ENCODE peak calls at places on chromosomes 13 and 19, in eight cellular contexts. N is DND-41, I is PC-3, U is fibroblast of lung, D is neural progenitor cell, H is GM23248, O is HCT116, Y is PC-9. G is an unnamed sample.

GRCh38 chr13:38202730-38203129 is 146.9 kb upstream of the UFM1 start:
- DNase-seq in H (peak), U (no peak), N (no peak), D (no peak), O (no peak), I (peak), Y (no peak), G (peak)

GRCh38 chr13:113802090-113802531 is 43.1 kb downstream of the TMEM255B start:
- DNase-seq in H (peak), D (peak), O (no peak), N (no peak), U (peak), Y (no peak), I (no peak), G (peak)

GRCh38 chr13:24127116-24127631 is 33.3 kb upstream of the SPATA13 start:
- DNase-seq in I (peak), Y (peak), U (no peak), H (peak), D (no peak), N (peak), O (no peak), G (no peak)

GRCh38 chr19:7010722-7011593 is 10.3 kb downstream of the MBD3L2B start:
- DNase-seq in N (no peak), H (no peak), D (no peak), I (no peak), U (no peak), Y (no peak), O (no peak), G (no peak)

GRCh38 chr19:29326849-29327840 is 114.2 kb upstream of the UQCRFS1 start:
- DNase-seq in D (no peak), N (no peak), H (no peak), Y (no peak), I (no peak), O (no peak), U (no peak), G (no peak)

GRCh38 chr19:51664997-51665396 is 18.4 kb upstream of the SIGLEC14 start:
- DNase-seq in D (no peak), H (peak), I (peak), O (no peak), N (no peak), U (peak), Y (no peak), G (peak)

GRCh38 chr13:99045396-99045795 is 67.5 kb upstream of the DOCK9 start:
- DNase-seq in Y (peak), H (no peak), O (no peak), D (no peak), N (no peak), I (no peak), U (peak), G (no peak)

GRCh38 chr19:55146648-55147218 is 2.3 kb downstream of the TNNT1 start:
- DNase-seq in N (no peak), U (no peak), H (peak), O (peak), I (peak), D (peak), Y (peak), G (no peak)

GRCh38 chr19:15466851-15467733 is 2.7 kb upstream of the RASAL3 start:
- DNase-seq in O (no peak), I (peak), N (peak), H (peak), Y (peak), U (no peak), D (no peak), G (no peak)

GRCh38 chr13:20358022-20358421 is 125.9 kb upstream of the GJB6 start:
- DNase-seq in I (no peak), Y (no peak), N (no peak), O (no peak), H (no peak), U (no peak), D (no peak), G (no peak)

GRCh38 chr13:110782185-110782584 is 68.7 kb downstream of the ING1 start:
- DNase-seq in H (no peak), O (no peak), Y (no peak), I (no peak), D (no peak), N (no peak), U (no peak), G (no peak)

GRCh38 chr13:81686877-81687276 is 1346.0 kb upstream of the SPRY2 start:
- DNase-seq in D (no peak), N (no peak), Y (no peak), H (no peak), O (no peak), U (peak), I (no peak), G (no peak)

GRCh38 chr19:5974721-5975387 is 3.1 kb downstream of the RANBP3 start:
- DNase-seq in Y (no peak), U (no peak), O (no peak), H (peak), I (peak), D (no peak), N (no peak), G (no peak)

GRCh38 chr13:47334173-47334572 is 437.3 kb upstream of the HTR2A start:
- DNase-seq in H (peak), Y (no peak), U (peak), O (no peak), D (no peak), I (peak), N (no peak), G (no peak)

GRCh38 chr19:15443838-15444237 is 5.9 kb downstream of the WIZ start:
- DNase-seq in N (no peak), U (no peak), H (no peak), I (no peak), Y (no peak), D (no peak), O (no peak), G (no peak)

GRCh38 chr19:33620611-33621010 is 1.1 kb upstream of the CHST8 start:
- DNase-seq in D (no peak), O (no peak), N (no peak), H (no peak), I (no peak), U (no peak), Y (no peak), G (no peak)

GRCh38 chr19:12777217-12778019 is 2.1 kb upstream of the HOOK2 start:
- DNase-seq in Y (peak), U (peak), D (peak), O (no peak), H (peak), N (peak), I (peak), G (peak)

GRCh38 chr13:79749985-79750551 is 269.1 kb downstream of the NDFIP2 start:
- DNase-seq in N (no peak), I (peak), D (peak), H (peak), O (no peak), U (peak), Y (peak), G (peak)

GRCh38 chr13:85816413-85816812 is 17.2 kb upstream of the SLITRK6 start:
- DNase-seq in Y (no peak), D (no peak), U (peak), O (no peak), N (no peak), H (no peak), I (peak), G (no peak)

GRCh38 chr13:51325837-51326236 is 13.7 kb upstream of the SERPINE3 start:
- DNase-seq in O (no peak), H (no peak), N (no peak), I (no peak), Y (no peak), U (no peak), D (no peak), G (peak)

GRCh38 chr19:34574704-34575103 is 93.1 kb downstream of the WTIP start:
- DNase-seq in H (no peak), D (no peak), N (no peak), Y (no peak), U (no peak), I (no peak), O (no peak), G (no peak)

GRCh38 chr19:45467115-45467455 is 711 bp upstream of the FOSB start:
- DNase-seq in I (no peak), U (no peak), Y (no peak), O (no peak), N (no peak), H (peak), D (peak), G (no peak)

GRCh38 chr13:37313383-37313782 is 207.9 kb upstream of the CSNK1A1L start:
- DNase-seq in H (peak), O (no peak), Y (no peak), D (no peak), N (no peak), I (peak), U (peak), G (peak)

GRCh38 chr19:55362990-55363716 is at the start of gene GARIN5B:
- DNase-seq in U (no peak), D (peak), H (no peak), O (no peak), I (no peak), N (no peak), Y (no peak), G (no peak)

GRCh38 chr13:101398920-101399319 is 17.4 kb downstream of the NALCN start:
- DNase-seq in N (no peak), O (no peak), Y (no peak), U (peak), H (peak), I (peak), D (no peak), G (peak)

GRCh38 chr19:5293607-5294089 is 47.0 kb downstream of the PTPRS start:
- DNase-seq in O (no peak), D (peak), H (peak), Y (no peak), N (no peak), I (peak), U (no peak), G (no peak)

GRCh38 chr13:74424455-74424854 is 290.3 kb upstream of the KLF12 start:
- DNase-seq in N (no peak), O (no peak), D (no peak), I (no peak), H (no peak), U (no peak), Y (no peak), G (no peak)

GRCh38 chr13:51417716-51418115 is 35.1 kb downstream of the INTS6 start:
- DNase-seq in Y (no peak), H (no peak), I (no peak), O (no peak), D (no peak), N (no peak), U (no peak), G (no peak)

GRCh38 chr13:20588529-20589110 is 21.7 kb downstream of the IFT88 start:
- DNase-seq in O (no peak), H (no peak), U (no peak), I (no peak), D (no peak), Y (no peak), N (no peak), G (no peak)

GRCh38 chr13:78241278-78241919 is 322.8 kb upstream of the EDNRB start:
- DNase-seq in N (peak), H (peak), D (peak), I (peak), Y (no peak), U (peak), O (no peak), G (no peak)

GRCh38 chr19:7716762-7717161 is 14.8 kb upstream of the FCER2 start:
- DNase-seq in N (no peak), U (no peak), H (no peak), D (no peak), Y (no peak), I (no peak), O (no peak), G (no peak)

GRCh38 chr19:43779820-43780219 is 953 bp downstream of the KCNN4 start:
- DNase-seq in D (no peak), I (peak), Y (peak), N (no peak), O (no peak), U (no peak), H (no peak), G (peak)

GRCh38 chr13:25847145-25847544 is 204.7 kb downstream of the SHISA2 start:
- DNase-seq in I (no peak), O (no peak), U (no peak), Y (no peak), D (no peak), H (no peak), N (peak), G (no peak)

GRCh38 chr13:74662895-74663294 is 528.7 kb upstream of the KLF12 start:
- DNase-seq in Y (no peak), I (no peak), D (no peak), O (no peak), U (peak), H (no peak), N (no peak), G (no peak)

GRCh38 chr19:17292301-17293074 is 10.7 kb downstream of the ABHD8 start:
- DNase-seq in U (peak), O (peak), N (peak), H (peak), I (peak), Y (peak), D (peak), G (peak)

GRCh38 chr19:4541114-4541805 is 1.4 kb upstream of the LRG1 start:
- DNase-seq in U (no peak), I (no peak), D (no peak), O (no peak), Y (no peak), N (no peak), H (peak), G (no peak)

GRCh38 chr19:48627211-48627864 is 8.0 kb downstream of the SPHK2 start:
- DNase-seq in U (no peak), Y (peak), H (no peak), I (no peak), N (no peak), D (no peak), O (no peak), G (peak)

GRCh38 chr13:108495686-108496363 is 133.6 kb upstream of the MYO16 start:
- DNase-seq in D (peak), H (no peak), Y (no peak), O (no peak), N (no peak), U (peak), I (no peak), G (no peak)
- H2AFZ ChIP-seq in D (peak), H (no peak), Y (no peak), O (no peak), N (no peak), U (no peak), I (no peak), G (no peak)

GRCh38 chr19:41937976-41938375 is 9.7 kb upstream of the ERFL start:
- DNase-seq in Y (no peak), N (no peak), U (no peak), D (no peak), I (no peak), O (no peak), H (no peak), G (no peak)

GRCh38 chr19:41936416-41936850 is 8.2 kb upstream of the ERFL start:
- DNase-seq in I (peak), N (no peak), O (no peak), H (peak), D (no peak), U (no peak), Y (no peak), G (peak)

GRCh38 chr19:41936961-41937360 is 8.7 kb upstream of the ERFL start:
- DNase-seq in Y (no peak), N (no peak), I (no peak), U (no peak), H (no peak), O (no peak), D (no peak), G (no peak)

GRCh38 chr19:41935781-41936415 is 7.6 kb upstream of the ERFL start:
- DNase-seq in N (no peak), H (peak), D (no peak), U (no peak), Y (no peak), O (no peak), I (no peak), G (no peak)

DNA sequence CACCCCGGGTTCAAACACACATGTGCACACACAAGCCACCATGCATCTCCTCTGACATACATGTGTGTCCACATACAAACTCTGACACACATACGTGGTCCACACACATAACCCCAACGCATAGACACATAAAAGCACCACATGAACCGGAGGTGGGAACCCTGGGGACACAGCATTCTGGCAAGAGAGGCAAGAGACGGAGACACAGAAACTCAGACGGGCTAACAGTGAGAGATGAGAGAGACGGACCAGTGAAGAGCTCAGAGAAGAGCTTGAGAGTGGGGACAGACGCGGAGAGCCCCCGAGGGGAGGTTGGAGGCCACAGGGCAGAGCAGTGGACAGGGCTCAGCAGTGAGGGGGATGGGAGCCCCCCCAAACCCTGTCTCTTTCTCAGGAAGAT is 9.3 kb upstream of the ERFL start:
- DNase-seq in U (no peak), I (no peak), N (no peak), D (no peak), O (no peak), H (no peak), Y (no peak), G (no peak)
- H3K4me2 ChIP-seq in U (no peak), I (no peak), N (no peak), D (no peak), O (no peak), H (no peak), Y (no peak), G (no peak)

DNA sequence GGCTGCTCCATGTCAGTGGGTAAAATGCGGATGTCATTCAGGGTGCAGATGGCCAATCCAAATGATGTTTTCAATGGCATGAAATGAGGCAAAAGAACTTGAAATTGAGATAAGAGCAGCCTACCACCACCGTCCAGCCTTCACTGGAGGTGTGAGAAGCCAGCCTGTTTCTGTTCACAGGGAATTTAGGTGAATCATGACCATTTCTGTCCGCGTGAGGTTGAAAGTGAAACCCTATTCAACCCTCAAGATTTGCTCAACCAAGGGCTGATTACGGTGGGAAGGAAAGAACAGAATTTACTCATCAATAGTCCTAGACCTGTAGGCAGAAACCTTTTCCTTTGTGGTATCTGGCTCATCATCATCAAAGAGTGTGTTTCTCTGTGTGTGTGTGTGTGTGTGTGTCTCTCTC is 370.7 kb downstream of the COG6 start:
- DNase-seq in U (no peak), H (no peak), O (no peak), N (no peak), I (no peak), D (no peak), Y (no peak), G (peak)
- TF ChIP-seq EZH2 in U (no peak), H (no peak), O (no peak), N (no peak), I (no peak), D (no peak), Y (no peak), G (no peak)

GRCh38 chr13:111977184-111977516 is 89.8 kb upstream of the SOX1 start:
- DNase-seq in I (no peak), H (no peak), U (no peak), Y (no peak), O (no peak), D (peak), N (no peak), G (no peak)
- H2AFZ ChIP-seq in I (no peak), H (no peak), U (no peak), Y (no peak), O (no peak), D (no peak), N (no peak), G (no peak)

GRCh38 chr13:35714096-35714495 is 237.6 kb upstream of the MAB21L1 start:
- DNase-seq in H (no peak), Y (peak), O (no peak), I (no peak), D (peak), N (no peak), U (no peak), G (no peak)
- H3K4me2 ChIP-seq in H (no peak), Y (peak), O (no peak), I (no peak), D (peak), N (no peak), U (no peak), G (no peak)